ENCODE peak calls at places on chromosomes 11 and 22, in four cellular contexts. One of them, this sample, is unnamed.

GRCh38 chr11:37449146-37449545 is 851.1 kb upstream of the RAG2 start:
- DNase-seq in MCF 10A: peak
- DNase-seq in Caco-2: no peak
- DNase-seq in AG10803: peak
- DNase-seq in this sample: peak

GRCh38 chr11:1909524-1909923 is 10.0 kb upstream of the TNNT3 start:
- DNase-seq in Caco-2: no peak
- DNase-seq in MCF 10A: no peak
- DNase-seq in AG10803: no peak
- DNase-seq in this sample: no peak

GRCh38 chr11:64661146-64661545 is 61.9 kb downstream of the NRXN2 start:
- DNase-seq in Caco-2: no peak
- DNase-seq in MCF 10A: no peak
- DNase-seq in AG10803: peak
- DNase-seq in this sample: peak

GRCh38 chr22:39748877-39749276 is 144.7 kb downstream of the ENTHD1 start:
- DNase-seq in MCF 10A: no peak
- DNase-seq in Caco-2: no peak
- DNase-seq in AG10803: peak
- DNase-seq in this sample: peak

GRCh38 chr11:36452987-36453386 is 57.1 kb downstream of the TRAF6 start:
- DNase-seq in Caco-2: no peak
- DNase-seq in MCF 10A: no peak
- DNase-seq in AG10803: no peak
- DNase-seq in this sample: no peak

GRCh38 chr11:106187860-106188456 is 110.5 kb downstream of the AASDHPPT start:
- DNase-seq in Caco-2: no peak
- DNase-seq in AG10803: no peak
- DNase-seq in MCF 10A: peak
- DNase-seq in this sample: no peak

GRCh38 chr11:134913391-134913790 is 501.3 kb upstream of the B3GAT1 start:
- DNase-seq in MCF 10A: no peak
- DNase-seq in Caco-2: no peak
- DNase-seq in AG10803: no peak
- DNase-seq in this sample: no peak

GRCh38 chr22:48345631-48346030 is 1482.0 kb downstream of the BRD1 start:
- DNase-seq in AG10803: no peak
- DNase-seq in MCF 10A: no peak
- DNase-seq in Caco-2: no peak
- DNase-seq in this sample: no peak

GRCh38 chr11:34564406-34564805 is 50.8 kb upstream of the ELF5 start:
- DNase-seq in Caco-2: no peak
- DNase-seq in MCF 10A: peak
- DNase-seq in AG10803: no peak
- DNase-seq in this sample: no peak

GRCh38 chr22:30968015-30968923 is at the start of gene MORC2:
- DNase-seq in AG10803: no peak
- DNase-seq in Caco-2: peak
- DNase-seq in MCF 10A: no peak
- DNase-seq in this sample: no peak

GRCh38 chr11:129865701-129866100 is 29.7 kb downstream of the NFRKB start:
- DNase-seq in Caco-2: no peak
- DNase-seq in AG10803: no peak
- DNase-seq in MCF 10A: no peak
- DNase-seq in this sample: no peak

GRCh38 chr11:20671856-20672546 is 2.6 kb downstream of the NELL1 start:
- DNase-seq in Caco-2: no peak
- DNase-seq in AG10803: no peak
- DNase-seq in MCF 10A: peak
- DNase-seq in this sample: peak

GRCh38 chr11:58613228-58613627 is 9.2 kb upstream of the CNTF start:
- DNase-seq in Caco-2: no peak
- DNase-seq in MCF 10A: no peak
- DNase-seq in AG10803: no peak
- DNase-seq in this sample: no peak

GRCh38 chr22:33891992-33892391 is 28.3 kb downstream of the LARGE1 start:
- DNase-seq in MCF 10A: no peak
- DNase-seq in AG10803: no peak
- DNase-seq in Caco-2: no peak
- DNase-seq in this sample: no peak

GRCh38 chr22:44088976-44089570 is 65.0 kb downstream of the PARVB start:
- DNase-seq in AG10803: peak
- DNase-seq in MCF 10A: peak
- DNase-seq in Caco-2: no peak
- DNase-seq in this sample: peak

DNA sequence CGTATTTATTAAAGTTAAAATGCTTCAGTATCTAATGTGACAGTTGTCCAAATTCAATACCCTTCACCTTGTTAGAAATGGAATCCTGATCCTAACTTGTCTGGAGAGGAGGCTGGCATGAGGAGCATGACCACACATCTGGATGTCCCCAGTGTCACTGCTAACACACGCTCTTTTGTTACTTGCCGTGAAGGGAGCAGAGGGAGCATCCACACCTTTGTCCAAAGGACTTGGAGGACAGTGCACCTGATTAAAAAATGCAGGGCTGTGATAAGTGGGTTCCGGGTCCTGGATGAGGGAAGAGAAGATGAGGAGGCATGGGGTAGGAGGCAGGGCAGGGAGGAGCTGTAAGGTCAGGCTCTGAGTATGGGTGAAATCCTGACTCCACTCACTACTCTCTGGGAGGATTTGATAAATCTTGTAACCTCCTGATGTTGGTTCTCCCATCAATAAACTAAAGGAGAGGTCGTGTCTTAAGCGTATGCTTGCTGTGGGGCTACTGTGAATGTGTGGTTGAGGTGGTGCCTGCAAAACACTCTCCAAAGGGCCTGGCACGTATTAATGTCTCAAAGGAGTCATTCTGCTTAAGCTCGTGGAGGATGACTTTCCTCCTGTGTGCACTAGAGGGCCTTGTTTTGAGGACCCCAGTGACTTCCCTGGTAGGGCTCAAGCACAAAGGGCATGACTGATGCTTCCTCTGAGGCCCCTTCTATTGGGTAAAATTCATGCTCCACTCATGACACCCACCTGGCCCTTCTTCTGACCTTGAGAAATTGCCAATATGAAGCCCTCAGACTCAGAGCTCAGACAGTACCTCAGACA is 16.8 kb upstream of the IGLL5 start:
- DNase-seq in Caco-2: no peak
- DNase-seq in AG10803: no peak
- DNase-seq in MCF 10A: no peak
- DNase-seq in this sample: no peak
- TF ChIP-seq CTCF in Caco-2: peak
- TF ChIP-seq CTCF in AG10803: no peak
- TF ChIP-seq CTCF in MCF 10A: no peak
- TF ChIP-seq CTCF in this sample: no peak

GRCh38 chr11:113907681-113908080 is 3.1 kb downstream of the HTR3B start:
- DNase-seq in AG10803: no peak
- DNase-seq in Caco-2: no peak
- DNase-seq in MCF 10A: no peak
- DNase-seq in this sample: no peak

GRCh38 chr11:113907155-113907554 is 2.6 kb downstream of the HTR3B start:
- DNase-seq in MCF 10A: no peak
- DNase-seq in Caco-2: no peak
- DNase-seq in AG10803: no peak
- DNase-seq in this sample: no peak

GRCh38 chr11:113906515-113906914 is 1.9 kb downstream of the HTR3B start:
- DNase-seq in MCF 10A: no peak
- DNase-seq in AG10803: no peak
- DNase-seq in Caco-2: no peak
- DNase-seq in this sample: no peak

GRCh38 chr11:113904379-113905101 is at the start of gene HTR3B:
- DNase-seq in MCF 10A: no peak
- DNase-seq in AG10803: no peak
- DNase-seq in Caco-2: no peak
- DNase-seq in this sample: no peak

DNA sequence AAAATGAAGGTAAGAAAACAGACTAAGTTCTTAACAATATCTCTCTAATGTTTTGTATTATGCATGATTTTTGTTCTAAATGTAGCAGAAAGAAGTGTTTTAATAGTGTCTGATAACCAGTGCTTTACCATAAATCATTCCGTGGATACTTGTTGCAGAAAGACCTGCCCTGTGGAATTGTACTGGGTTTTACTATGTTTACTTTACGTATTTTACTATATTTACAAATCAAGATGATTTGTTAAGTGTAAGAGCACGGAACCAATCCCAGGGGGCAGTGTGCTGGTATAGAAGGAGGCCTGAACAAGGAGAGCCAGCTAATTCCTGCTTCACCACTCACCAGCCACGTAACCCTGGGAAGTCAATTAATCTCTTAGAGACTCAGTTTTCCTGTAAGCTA is 1.4 kb downstream of the HTR3B start:
- DNase-seq in MCF 10A: peak
- DNase-seq in AG10803: peak
- DNase-seq in Caco-2: peak
- DNase-seq in this sample: peak
- TF ChIP-seq CTCF in MCF 10A: no peak
- TF ChIP-seq CTCF in AG10803: no peak
- TF ChIP-seq CTCF in Caco-2: peak
- TF ChIP-seq CTCF in this sample: peak

GRCh38 chr22:22693531-22693884 is 49.1 kb downstream of the GGTLC2 start:
- DNase-seq in Caco-2: no peak
- DNase-seq in AG10803: no peak
- DNase-seq in MCF 10A: no peak
- DNase-seq in this sample: no peak

GRCh38 chr22:22694106-22694505 is 49.7 kb downstream of the GGTLC2 start:
- DNase-seq in MCF 10A: no peak
- DNase-seq in AG10803: no peak
- DNase-seq in Caco-2: no peak
- DNase-seq in this sample: no peak

GRCh38 chr22:22691716-22692701 is 47.6 kb downstream of the GGTLC2 start:
- DNase-seq in Caco-2: no peak
- DNase-seq in MCF 10A: peak
- DNase-seq in AG10803: peak
- DNase-seq in this sample: no peak

GRCh38 chr22:22691055-22691454 is 46.6 kb downstream of the GGTLC2 start:
- DNase-seq in AG10803: no peak
- DNase-seq in Caco-2: no peak
- DNase-seq in MCF 10A: no peak
- DNase-seq in this sample: no peak

GRCh38 chr22:22692707-22693530 is 48.5 kb downstream of the GGTLC2 start:
- DNase-seq in Caco-2: peak
- DNase-seq in MCF 10A: peak
- DNase-seq in AG10803: peak
- DNase-seq in this sample: peak
- TF ChIP-seq CTCF in Caco-2: peak
- TF ChIP-seq CTCF in MCF 10A: peak
- TF ChIP-seq CTCF in AG10803: peak
- TF ChIP-seq CTCF in this sample: peak

GRCh38 chr22:32636884-32637283 is 162.3 kb downstream of the FBXO7 start:
- DNase-seq in AG10803: no peak
- DNase-seq in Caco-2: no peak
- DNase-seq in MCF 10A: no peak
- DNase-seq in this sample: no peak
- TF ChIP-seq CTCF in AG10803: no peak
- TF ChIP-seq CTCF in Caco-2: no peak
- TF ChIP-seq CTCF in MCF 10A: no peak
- TF ChIP-seq CTCF in this sample: no peak

DNA sequence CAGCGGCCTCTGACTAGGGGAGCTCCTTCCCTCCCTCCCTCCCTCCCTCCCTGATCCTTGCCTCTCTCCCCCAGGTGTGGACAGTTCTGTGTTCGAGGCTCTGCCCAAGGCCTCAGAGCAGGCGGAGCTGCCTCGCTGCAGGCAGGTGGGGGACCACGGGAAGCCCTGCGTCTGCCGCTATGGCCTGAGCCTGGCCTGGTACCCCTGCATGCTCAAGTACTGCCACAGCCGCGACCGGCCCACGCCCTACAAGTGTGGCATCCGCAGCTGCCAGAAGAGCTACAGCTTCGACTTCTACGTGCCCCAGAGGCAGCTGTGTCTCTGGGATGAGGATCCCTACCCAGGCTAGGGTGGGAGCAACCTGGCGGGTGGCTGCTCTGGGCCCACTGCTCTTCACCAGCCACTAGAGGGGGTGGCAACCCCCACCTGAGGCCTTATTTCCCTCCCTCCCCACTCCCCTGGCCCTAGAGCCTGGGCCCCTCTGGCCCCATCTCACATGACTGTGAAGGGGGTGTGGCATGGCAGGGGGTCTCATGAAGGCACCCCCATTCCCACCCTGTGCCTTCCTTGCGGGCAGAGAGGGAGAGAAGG is 11.1 kb upstream of the POU2F3 start:
- DNase-seq in AG10803: no peak
- DNase-seq in Caco-2: no peak
- DNase-seq in MCF 10A: no peak
- DNase-seq in this sample: no peak
- TF ChIP-seq CTCF in AG10803: no peak
- TF ChIP-seq CTCF in Caco-2: peak
- TF ChIP-seq CTCF in MCF 10A: no peak
- TF ChIP-seq CTCF in this sample: peak

GRCh38 chr11:843818-844692 is 1.4 kb downstream of the TSPAN4 start:
- DNase-seq in AG10803: peak
- DNase-seq in MCF 10A: peak
- DNase-seq in Caco-2: peak
- DNase-seq in this sample: peak
- TF ChIP-seq CTCF in AG10803: no peak
- TF ChIP-seq CTCF in MCF 10A: no peak
- TF ChIP-seq CTCF in Caco-2: peak
- TF ChIP-seq CTCF in this sample: no peak

GRCh38 chr11:118340437-118340836 is 2.1 kb downstream of the CD3D start:
- DNase-seq in Caco-2: no peak
- DNase-seq in AG10803: no peak
- DNase-seq in MCF 10A: no peak
- DNase-seq in this sample: no peak
- TF ChIP-seq CTCF in Caco-2: no peak
- TF ChIP-seq CTCF in AG10803: no peak
- TF ChIP-seq CTCF in MCF 10A: no peak
- TF ChIP-seq CTCF in this sample: no peak

GRCh38 chr11:39365809-39366436 is 2093.5 kb downstream of the LRRC4C start:
- DNase-seq in AG10803: no peak
- DNase-seq in Caco-2: peak
- DNase-seq in MCF 10A: peak
- DNase-seq in this sample: peak
- TF ChIP-seq CTCF in AG10803: no peak
- TF ChIP-seq CTCF in Caco-2: peak
- TF ChIP-seq CTCF in MCF 10A: peak
- TF ChIP-seq CTCF in this sample: peak

DNA sequence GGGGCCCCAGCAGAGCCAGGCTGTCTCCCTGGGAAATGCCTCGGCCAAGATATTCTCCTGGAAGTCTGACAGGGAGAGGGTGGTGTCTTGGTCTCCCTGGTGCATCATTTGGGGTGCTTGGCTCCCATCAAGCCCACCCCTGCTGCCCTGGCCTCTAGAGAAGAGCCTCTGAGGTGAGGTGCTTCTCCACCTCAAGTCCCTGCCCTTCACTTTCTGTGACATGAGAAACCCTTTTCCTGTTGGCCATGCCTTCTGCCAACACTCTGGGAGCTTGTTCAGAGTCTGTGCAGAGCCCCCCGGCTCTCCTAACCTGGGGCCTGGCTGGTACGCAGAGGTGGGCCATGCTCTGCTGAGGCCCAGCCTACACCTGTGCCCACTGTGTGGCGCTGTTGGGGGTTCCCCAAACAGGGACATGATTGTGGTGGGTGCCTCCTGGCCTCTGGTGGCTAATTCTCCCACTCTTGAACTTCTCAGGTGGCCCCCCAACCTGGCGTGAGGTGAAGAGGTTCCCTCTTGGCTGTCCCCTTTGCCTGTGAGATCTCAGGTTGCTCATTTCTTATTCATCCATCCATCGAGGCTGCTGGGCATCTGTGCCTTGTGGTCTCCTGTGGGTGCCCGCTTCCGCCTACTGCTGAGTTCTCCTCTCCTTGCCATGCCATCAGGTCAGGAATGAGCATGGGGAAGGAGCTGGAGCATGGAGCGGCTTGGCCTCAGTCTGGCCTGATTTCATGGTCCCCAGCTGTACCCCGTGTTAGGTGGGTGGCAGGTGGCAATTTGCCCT is 19.2 kb upstream of the DGCR8 start:
- DNase-seq in AG10803: no peak
- DNase-seq in Caco-2: no peak
- DNase-seq in MCF 10A: no peak
- DNase-seq in this sample: no peak
- TF ChIP-seq CTCF in AG10803: no peak
- TF ChIP-seq CTCF in Caco-2: no peak
- TF ChIP-seq CTCF in MCF 10A: no peak
- TF ChIP-seq CTCF in this sample: peak